ENCODE peak calls at places on chromosomes 11 and 22, in five cellular contexts. O is myocyte; L is prostate gland; N is stimulated activated CD4-positive, alpha-beta T cell treated with anti-CD3 and anti-CD28 coated beads, Interleukin-4, amount 100 ng/mL, for 24 hours; Q is germinal center. S is an unnamed sample.

GRCh38 chr11:117525866-117526265 is 198.2 kb downstream of the CEP164 start:
- DNase-seq in O (no peak), L (no peak), N (no peak), Q (no peak), S (no peak)

GRCh38 chr11:1827095-1827797 is 7.5 kb upstream of the SYT8 start:
- DNase-seq in O (peak), L (peak), N (no peak), Q (no peak), S (peak)

GRCh38 chr11:46120711-46121327 is 435 bp downstream of the PHF21A start:
- DNase-seq in O (peak), L (no peak), N (peak), Q (peak), S (peak)

GRCh38 chr11:12390258-12390657 is 12.9 kb downstream of the PARVA start:
- DNase-seq in O (no peak), L (no peak), N (no peak), Q (no peak), S (no peak)

GRCh38 chr11:1460396-1460795 is 26.2 kb downstream of the MOB2 start:
- DNase-seq in O (no peak), L (peak), N (no peak), Q (no peak), S (no peak)

GRCh38 chr11:134466035-134466908 is 54.2 kb upstream of the B3GAT1 start:
- DNase-seq in O (no peak), L (no peak), N (no peak), Q (no peak), S (no peak)

GRCh38 chr22:44360686-44361381 is 48.1 kb upstream of the SHISAL1 start:
- DNase-seq in O (peak), L (peak), N (no peak), Q (no peak), S (peak)

GRCh38 chr22:17945156-17945850 is 79.1 kb downstream of the MICAL3 start:
- DNase-seq in O (no peak), L (no peak), N (no peak), Q (no peak), S (no peak)

GRCh38 chr11:109034341-109034696 is 369.4 kb downstream of the DDX10 start:
- DNase-seq in O (no peak), L (no peak), N (no peak), Q (no peak), S (no peak)

GRCh38 chr22:38572065-38572464 is 2.1 kb upstream of the DMC1 start:
- DNase-seq in O (peak), L (peak), N (peak), Q (peak), S (no peak)

GRCh38 chr11:122367809-122368231 is 251.8 kb upstream of the BLID start:
- DNase-seq in O (no peak), L (no peak), N (no peak), Q (no peak), S (peak)

S was measured in foreskin keratinocyte.